ENCODE peak calls at places on chromosomes 4 and X, in four cellular contexts. One of them, this sample, is unnamed.

GRCh38 chr4:127188847-127189246 is 443.9 kb upstream of the INTU start:
- DNase-seq in astrocyte of the spinal cord: peak
- DNase-seq in GM10248: no peak
- DNase-seq in cardiac muscle cell: peak
- DNase-seq in this sample: no peak

GRCh38 chrX:148517191-148517590 is 16.8 kb downstream of the AFF2 start:
- DNase-seq in astrocyte of the spinal cord: peak
- DNase-seq in GM10248: no peak
- DNase-seq in cardiac muscle cell: no peak
- DNase-seq in this sample: no peak

GRCh38 chr4:146407669-146408084 is 114.1 kb downstream of the SLC10A7 start:
- DNase-seq in astrocyte of the spinal cord: peak
- DNase-seq in GM10248: no peak
- DNase-seq in cardiac muscle cell: peak
- DNase-seq in this sample: peak

GRCh38 chrX:129037389-129037788 is 485.9 kb downstream of the SMARCA1 start:
- DNase-seq in astrocyte of the spinal cord: no peak
- DNase-seq in GM10248: no peak
- DNase-seq in cardiac muscle cell: no peak
- DNase-seq in this sample: no peak

GRCh38 chrX:130108647-130109428 is 1.5 kb downstream of the ELF4 start:
- DNase-seq in astrocyte of the spinal cord: peak
- DNase-seq in GM10248: peak
- DNase-seq in cardiac muscle cell: no peak
- DNase-seq in this sample: no peak

GRCh38 chr4:186725422-186726149 is 1.9 kb upstream of the FAT1 start:
- DNase-seq in astrocyte of the spinal cord: peak
- DNase-seq in GM10248: no peak
- DNase-seq in cardiac muscle cell: peak
- DNase-seq in this sample: peak

GRCh38 chr4:10521386-10521785 is 64.2 kb upstream of the ZNF518B start:
- DNase-seq in astrocyte of the spinal cord: no peak
- DNase-seq in GM10248: no peak
- DNase-seq in cardiac muscle cell: no peak
- DNase-seq in this sample: no peak

GRCh38 chrX:70139736-70140135 is 6.5 kb downstream of the IGBP1 start:
- DNase-seq in astrocyte of the spinal cord: no peak
- DNase-seq in GM10248: no peak
- DNase-seq in cardiac muscle cell: no peak
- DNase-seq in this sample: no peak

GRCh38 chrX:19869195-19869594 is 18.2 kb downstream of the SH3KBP1 start:
- DNase-seq in astrocyte of the spinal cord: no peak
- DNase-seq in GM10248: no peak
- DNase-seq in cardiac muscle cell: no peak
- DNase-seq in this sample: no peak

GRCh38 chrX:10158279-10158939 is 1.6 kb downstream of the CLCN4 start:
- DNase-seq in astrocyte of the spinal cord: no peak
- DNase-seq in GM10248: peak
- DNase-seq in cardiac muscle cell: no peak
- DNase-seq in this sample: peak

GRCh38 chrX:3520987-3521875 is 174.8 kb upstream of the MXRA5 start:
- DNase-seq in astrocyte of the spinal cord: peak
- DNase-seq in GM10248: no peak
- DNase-seq in cardiac muscle cell: peak
- DNase-seq in this sample: no peak

GRCh38 chr4:38837849-38838248 is 18.8 kb downstream of the TLR6 start:
- DNase-seq in astrocyte of the spinal cord: peak
- DNase-seq in GM10248: no peak
- DNase-seq in cardiac muscle cell: peak
- DNase-seq in this sample: peak

GRCh38 chr4:34766935-34767859 is 1477.1 kb downstream of the ARAP2 start:
- DNase-seq in astrocyte of the spinal cord: no peak
- DNase-seq in GM10248: no peak
- DNase-seq in cardiac muscle cell: no peak
- DNase-seq in this sample: no peak

GRCh38 chr4:153486281-153487151 is 20.4 kb downstream of the TMEM131L start:
- DNase-seq in astrocyte of the spinal cord: peak
- DNase-seq in GM10248: no peak
- DNase-seq in cardiac muscle cell: peak
- DNase-seq in this sample: peak

GRCh38 chr4:82780398-82781231 is 18.0 kb downstream of the SCD5 start:
- DNase-seq in astrocyte of the spinal cord: peak
- DNase-seq in GM10248: no peak
- DNase-seq in cardiac muscle cell: peak
- DNase-seq in this sample: peak

GRCh38 chr4:98446499-98447375 is 185.6 kb downstream of the RAP1GDS1 start:
- DNase-seq in astrocyte of the spinal cord: peak
- DNase-seq in GM10248: peak
- DNase-seq in cardiac muscle cell: peak
- DNase-seq in this sample: peak

GRCh38 chr4:126223784-126224407 is 909.1 kb downstream of the FAT4 start:
- DNase-seq in astrocyte of the spinal cord: peak
- DNase-seq in GM10248: no peak
- DNase-seq in cardiac muscle cell: peak
- DNase-seq in this sample: peak

GRCh38 chr4:74944354-74944793 is 11.5 kb downstream of the PARM1 start:
- DNase-seq in astrocyte of the spinal cord: no peak
- DNase-seq in GM10248: no peak
- DNase-seq in cardiac muscle cell: no peak
- DNase-seq in this sample: no peak

GRCh38 chr4:150302553-150302952 is 224.3 kb downstream of the DCLK2 start:
- DNase-seq in astrocyte of the spinal cord: peak
- DNase-seq in GM10248: no peak
- DNase-seq in cardiac muscle cell: peak
- DNase-seq in this sample: peak

GRCh38 chr4:82050806-82051205 is 323.0 kb downstream of the HNRNPD start:
- DNase-seq in astrocyte of the spinal cord: no peak
- DNase-seq in GM10248: no peak
- DNase-seq in cardiac muscle cell: no peak
- DNase-seq in this sample: no peak

GRCh38 chr4:20326977-20327376 is 75.3 kb downstream of the SLIT2 start:
- DNase-seq in astrocyte of the spinal cord: no peak
- DNase-seq in GM10248: no peak
- DNase-seq in cardiac muscle cell: no peak
- DNase-seq in this sample: no peak

GRCh38 chr4:113049421-113050355 is at the start of gene ANK2:
- DNase-seq in astrocyte of the spinal cord: peak
- DNase-seq in GM10248: no peak
- DNase-seq in cardiac muscle cell: no peak
- DNase-seq in this sample: no peak

GRCh38 chrX:2572740-2573139 is 72.0 kb upstream of the DHRSX start:
- DNase-seq in astrocyte of the spinal cord: peak
- DNase-seq in GM10248: no peak
- DNase-seq in cardiac muscle cell: no peak
- DNase-seq in this sample: no peak

GRCh38 chrX:153736871-153737441 is 12.3 kb downstream of the ABCD1 start:
- DNase-seq in astrocyte of the spinal cord: no peak
- DNase-seq in GM10248: no peak
- DNase-seq in cardiac muscle cell: no peak
- DNase-seq in this sample: no peak